ENCODE peak calls at places on chromosomes 12 and 14, in eight cellular contexts. R is Panc1, G is IMR-90, S is left ventricle myocardium inferior, K is psoas muscle, C is A549, L is OCI-LY7, H is breast epithelium. X is an unnamed sample.

GRCh38 chr14:34874386-34875030 is 652 bp downstream of the BAZ1A start:
- DNase-seq in R (no peak), G (peak; percentile 49), S (peak; percentile 51), K (peak; percentile 41), C (peak; percentile 21), L (peak; percentile 70), H (peak; percentile 54), X (no peak)

GRCh38 chr14:57060276-57060956 is 208.3 kb downstream of the EXOC5 start:
- DNase-seq in R (no peak), G (no peak), S (no peak), K (no peak), C (no peak), L (no peak), H (no peak), X (no peak)

GRCh38 chr12:44285321-44285720 is 449.4 kb downstream of the TMEM117 start:
- DNase-seq in R (no peak), G (no peak), S (no peak), K (no peak), C (no peak), L (no peak), H (no peak), X (no peak)

GRCh38 chr12:24838531-24838950 is 110.4 kb downstream of the BCAT1 start:
- DNase-seq in R (no peak), G (peak; percentile 87), S (no peak), K (peak; percentile 17), C (no peak), L (no peak), H (no peak), X (no peak)

GRCh38 chr12:110906516-110906915 is 13.9 kb downstream of the MYL2 start:
- DNase-seq in R (no peak), G (no peak), S (no peak), K (no peak), C (no peak), L (peak; percentile 55), H (no peak), X (no peak)

GRCh38 chr14:35050652-35051051 is 4.6 kb downstream of the FAM177A1 start:
- DNase-seq in R (no peak), G (peak; percentile 72), S (no peak), K (no peak), C (peak; percentile 37), L (no peak), H (no peak), X (no peak)

GRCh38 chr14:71362920-71363584 is 455.8 kb downstream of the PCNX1 start:
- DNase-seq in R (no peak), G (peak; percentile 73), S (no peak), K (no peak), C (no peak), L (no peak), H (no peak), X (no peak)

GRCh38 chr12:56957229-56958052 is at the start of gene RDH16:
- DNase-seq in R (no peak), G (no peak), S (no peak), K (no peak), C (no peak), L (no peak), H (no peak), X (no peak)

GRCh38 chr14:104072586-104072985 is 12.9 kb upstream of the ASPG start:
- DNase-seq in R (no peak), G (no peak), S (no peak), K (no peak), C (no peak), L (no peak), H (no peak), X (no peak)

GRCh38 chr12:67543371-67543770 is 105.2 kb upstream of the DYRK2 start:
- DNase-seq in R (no peak), G (no peak), S (no peak), K (no peak), C (no peak), L (no peak), H (no peak), X (no peak)

GRCh38 chr12:50894216-50894615 is 51.5 kb downstream of the TMPRSS12 start:
- DNase-seq in R (no peak), G (no peak), S (no peak), K (no peak), C (no peak), L (no peak), H (no peak), X (no peak)

GRCh38 chr12:107864235-107864634 is 89.7 kb downstream of the ASCL4 start:
- DNase-seq in R (no peak), G (no peak), S (no peak), K (no peak), C (no peak), L (no peak), H (no peak), X (no peak)

GRCh38 chr14:56474419-56475022 is 105.1 kb upstream of the TMEM260 start:
- DNase-seq in R (peak; percentile 20), G (peak; percentile 41), S (no peak), K (no peak), C (peak; percentile 19), L (peak; percentile 49), H (no peak), X (peak; percentile 32)

GRCh38 chr14:74240794-74241610 is 1.8 kb downstream of the VSX2 start:
- DNase-seq in R (no peak), G (no peak), S (no peak), K (no peak), C (no peak), L (no peak), H (no peak), X (peak; percentile 16)

GRCh38 chr14:78593949-78594348 is 423.8 kb downstream of the NRXN3 start:
- DNase-seq in R (no peak), G (no peak), S (no peak), K (peak; percentile 13), C (no peak), L (no peak), H (no peak), X (no peak)

GRCh38 chr12:111672822-111673381 is 12.9 kb downstream of the BRAP start:
- DNase-seq in R (no peak), G (no peak), S (no peak), K (no peak), C (no peak), L (no peak), H (no peak), X (no peak)

DNA sequence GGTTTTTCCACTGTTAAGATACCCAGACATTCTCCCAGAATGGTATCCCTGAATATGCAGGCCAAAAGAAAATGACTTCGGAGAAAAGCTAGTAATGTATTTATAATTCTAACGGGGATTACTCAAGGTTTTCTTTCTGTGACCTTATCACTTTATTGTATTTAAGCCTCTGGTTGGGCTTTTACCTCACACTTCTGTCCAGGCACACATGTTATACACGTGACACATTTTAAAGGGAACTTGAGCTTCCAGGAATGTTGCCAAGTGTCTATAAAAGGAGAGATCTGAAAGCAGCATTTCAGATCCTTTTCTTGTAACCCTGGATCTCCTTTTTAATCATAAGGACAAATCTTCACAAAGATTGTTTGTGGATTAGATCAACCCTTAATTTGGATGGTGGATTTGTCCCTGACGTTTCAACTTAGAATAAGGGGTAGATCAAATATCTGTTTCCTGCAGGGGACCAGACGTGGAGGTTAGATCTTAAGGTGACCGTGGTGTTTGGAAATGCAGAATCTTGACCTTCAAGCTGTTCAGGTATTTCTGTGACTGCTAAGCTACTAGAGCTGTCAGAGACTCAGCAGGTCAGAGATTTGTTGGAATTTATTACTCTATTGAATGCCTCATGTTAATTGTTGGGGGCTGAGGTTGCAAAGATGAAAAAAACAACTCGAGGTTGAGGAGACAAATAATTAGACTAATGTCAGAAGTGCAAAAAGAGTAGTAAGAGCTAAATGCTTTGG is 1.5 kb downstream of the CIPC start:
- DNase-seq in R (no peak), G (peak; percentile 78), S (no peak), K (no peak), C (no peak), L (no peak), H (no peak), X (no peak)
- H3K27ac ChIP-seq in R (peak overlapping the region; percentile 89), G (no peak overlapping the region), S (peak overlapping the region; percentile 98), K (peak overlapping the region; percentile 98), C (no peak overlapping the region), L (peak overlapping the region; percentile 53), H (peak overlapping the region; percentile 97), X (no peak overlapping the region)

DNA sequence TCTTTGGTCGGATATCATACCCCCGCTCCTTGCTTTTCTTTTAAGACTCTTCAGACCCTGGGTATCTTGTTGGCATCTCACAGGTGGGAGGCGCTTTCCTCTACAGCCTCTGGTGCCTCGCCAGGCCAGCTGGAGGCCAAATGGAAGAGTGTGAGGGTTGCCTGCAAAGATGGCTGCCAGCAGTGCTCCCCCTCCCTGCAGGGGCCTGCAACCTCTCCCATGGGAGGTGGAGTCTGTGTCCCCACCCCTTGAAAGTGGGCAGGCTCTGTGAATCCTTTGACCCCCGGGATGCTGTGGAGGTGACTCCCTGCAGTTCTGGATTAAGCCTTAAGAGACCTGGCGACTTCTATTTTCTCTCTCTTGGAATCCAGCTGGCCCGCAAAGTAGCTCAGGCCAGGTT is 37.7 kb upstream of the NCOR2 start:
- DNase-seq in R (no peak), G (no peak), S (no peak), K (no peak), C (no peak), L (no peak), H (no peak), X (no peak)
- H3K4me1 ChIP-seq in R (peaks cover 18% of the 10 kb centered on the region), G (peaks cover 2% of the 10 kb centered on the region), S (peaks cover 17% of the 10 kb centered on the region), K (no peaks in the 10 kb centered on the region), C (peaks cover 54% of the 10 kb centered on the region), L (peaks cover 31% of the 10 kb centered on the region), H (peaks cover 3% of the 10 kb centered on the region), X (peaks cover 29% of the 10 kb centered on the region)

DNA sequence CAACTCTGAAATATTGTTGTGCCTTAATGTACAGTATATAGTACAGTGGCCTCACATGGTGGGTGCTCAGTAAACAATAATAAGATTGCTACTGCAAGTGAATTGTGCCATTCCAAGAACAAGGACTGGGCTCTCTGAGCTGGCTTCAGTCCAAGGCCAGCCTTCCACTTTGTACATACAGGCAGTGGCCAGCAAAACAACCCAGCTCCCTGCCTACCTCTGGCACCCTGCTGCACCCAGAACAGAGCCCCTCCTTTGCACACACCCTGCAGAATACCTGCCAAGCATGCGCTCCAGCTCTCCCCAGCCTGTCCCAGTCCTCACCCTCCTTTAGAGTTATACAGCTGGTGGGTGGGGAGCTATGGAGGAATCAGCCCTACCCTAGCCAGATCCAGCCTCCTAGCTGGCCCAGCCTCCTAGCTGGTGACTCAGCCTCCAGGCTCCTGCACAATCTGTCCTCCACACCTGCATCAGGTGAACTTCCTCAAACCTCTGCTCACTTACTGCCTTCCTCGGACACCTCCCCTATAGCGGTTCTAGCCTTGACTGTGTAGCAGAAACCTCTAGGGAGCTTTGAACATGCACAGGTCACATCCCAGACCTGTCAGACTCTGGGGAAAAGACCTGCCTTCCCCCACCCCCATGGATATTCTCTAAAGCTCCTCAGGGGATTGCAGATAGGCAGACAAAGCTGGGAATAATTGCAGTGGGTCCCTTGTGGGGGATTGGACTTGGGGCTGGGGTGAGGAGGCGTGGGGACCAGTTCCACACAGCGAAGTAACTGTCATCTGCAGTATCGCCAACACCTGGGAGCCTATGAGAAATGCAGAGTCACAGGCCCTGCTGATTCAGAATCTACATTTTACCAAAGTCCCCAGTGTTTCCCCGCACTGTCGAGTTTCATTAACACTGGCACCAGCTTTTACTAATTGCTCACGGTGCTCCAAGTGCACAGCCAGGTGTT is 17.9 kb downstream of the ZDHHC22 start:
- DNase-seq in R (no peak), G (no peak), S (peak; percentile 55), K (no peak), C (no peak), L (peak; percentile 65), H (peak; percentile 85), X (no peak)
- H3K4me3 ChIP-seq in R (no peak overlapping the region), G (no peak overlapping the region), S (no peak overlapping the region), K (no peak overlapping the region), C (no peak overlapping the region), L (peak overlapping the region; percentile 39), H (peak overlapping the region; percentile 68), X (peak overlapping the region; percentile 82)

DNA sequence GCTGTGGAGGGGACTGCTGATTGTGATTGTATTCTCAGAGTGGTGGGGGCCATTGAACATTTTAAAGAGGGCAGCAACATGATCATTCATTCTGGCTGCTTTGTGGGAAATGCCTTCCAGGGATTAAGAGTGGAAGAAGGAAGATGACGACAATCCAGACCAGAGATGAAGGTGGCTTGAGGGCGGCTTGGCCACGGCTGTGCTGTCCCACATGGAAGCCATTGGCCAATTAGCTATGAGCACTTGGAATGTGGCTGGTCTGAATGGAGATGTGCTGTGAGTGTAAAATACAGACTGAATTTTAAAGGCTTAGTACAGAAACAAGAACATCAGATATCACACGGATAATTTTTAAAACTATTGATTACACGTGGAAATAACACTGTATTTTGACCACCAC is 19.2 kb upstream of the SLC10A1 start:
- DNase-seq in R (no peak), G (no peak), S (no peak), K (no peak), C (no peak), L (no peak), H (no peak), X (no peak)
- H3K27ac ChIP-seq in R (no peak overlapping the region), G (no peak overlapping the region), S (no peak overlapping the region), K (no peak overlapping the region), C (no peak overlapping the region), L (no peak overlapping the region), H (no peak overlapping the region), X (no peak overlapping the region)